ENCODE peak calls at places on chromosomes 12 and 14, in eight cellular contexts. I, Q, L, O, Z, P, H and C are unnamed samples.

GRCh38 chr14:75518625-75519024 is 3.6 kb upstream of the BATF start:
- DNase-seq in H (no peak), Q (peak), I (no peak), Z (no peak), P (peak), O (no peak), L (peak), C (no peak)

GRCh38 chr14:96069421-96069820 is 30.3 kb downstream of the C14orf132 start:
- DNase-seq in Z (no peak), Q (no peak), O (peak), L (no peak), H (no peak), P (no peak), I (no peak), C (no peak)

GRCh38 chr14:68547305-68548193 is 245.3 kb downstream of the ZFP36L1 start:
- DNase-seq in L (peak), Q (peak), I (no peak), H (peak), Z (no peak), P (peak), O (peak), C (peak)

GRCh38 chr12:553216-554000 is 93.7 kb downstream of the B4GALNT3 start:
- DNase-seq in L (no peak), I (no peak), O (peak), P (no peak), H (no peak), Q (no peak), Z (no peak), C (no peak)

GRCh38 chr12:62873116-62873825 is 61.7 kb downstream of the PPM1H start:
- DNase-seq in L (no peak), Q (no peak), Z (no peak), O (no peak), P (no peak), I (no peak), H (no peak), C (no peak)

GRCh38 chr12:70948236-70948975 is 27.9 kb upstream of the PTPRR start:
- DNase-seq in H (no peak), Q (no peak), P (no peak), O (no peak), L (no peak), I (no peak), Z (no peak), C (no peak)

GRCh38 chr12:58668831-58669230 is 251.5 kb downstream of the LRIG3 start:
- DNase-seq in Z (no peak), L (peak), P (no peak), Q (peak), H (no peak), I (no peak), O (no peak), C (peak)

GRCh38 chr12:3227076-3227975 is 150.1 kb downstream of the TSPAN9 start:
- DNase-seq in I (no peak), P (no peak), L (no peak), O (no peak), Z (no peak), Q (no peak), H (no peak), C (no peak)

GRCh38 chr12:123907021-123907420 is 65.6 kb downstream of the CCDC92 start:
- DNase-seq in H (no peak), Z (no peak), I (no peak), P (no peak), L (no peak), O (no peak), Q (no peak), C (no peak)

GRCh38 chr12:38905480-38906351 is at the start of gene CPNE8:
- DNase-seq in Z (no peak), I (peak), H (peak), P (peak), O (peak), Q (peak), L (peak), C (peak)

GRCh38 chr12:81450920-81451739 is 308.0 kb downstream of the PPFIA2 start:
- DNase-seq in H (peak), I (no peak), O (no peak), Z (peak), Q (peak), L (peak), P (peak), C (peak)

GRCh38 chr14:24252289-24253124 is 10.1 kb upstream of the TINF2 start:
- DNase-seq in I (no peak), O (peak), H (no peak), P (no peak), Q (no peak), Z (no peak), L (no peak), C (no peak)

GRCh38 chr12:89701606-89702206 is 6.9 kb downstream of the ATP2B1 start:
- DNase-seq in Z (no peak), L (no peak), P (no peak), H (no peak), I (no peak), Q (no peak), O (no peak), C (no peak)

GRCh38 chr14:22177870-22178269 is 411.2 kb downstream of the DAD1 start:
- DNase-seq in L (peak), P (peak), H (no peak), I (no peak), Q (no peak), O (no peak), Z (no peak), C (no peak)

GRCh38 chr12:45130881-45131281 is 80.0 kb upstream of the DBX2 start:
- DNase-seq in P (peak), Z (peak), I (no peak), Q (peak), O (no peak), L (peak), H (peak), C (peak)

GRCh38 chr14:58077621-58078020 is 74.4 kb downstream of the ARMH4 start:
- DNase-seq in Z (no peak), I (no peak), O (no peak), Q (peak), H (peak), P (peak), L (peak), C (peak)

GRCh38 chr12:29710104-29710503 is 73.6 kb downstream of the TMTC1 start:
- DNase-seq in P (peak), I (peak), L (no peak), H (no peak), Z (no peak), O (no peak), Q (no peak), C (no peak)

GRCh38 chr14:35385042-35385839 is 19.3 kb downstream of the NFKBIA start:
- DNase-seq in Z (peak), H (peak), Q (peak), P (peak), L (peak), O (peak), I (peak), C (peak)

GRCh38 chr14:63180017-63180416 is 24.2 kb upstream of the RHOJ start:
- DNase-seq in Z (no peak), P (peak), L (no peak), I (no peak), Q (no peak), O (no peak), H (no peak), C (no peak)

GRCh38 chr12:132474237-132474741 is 15.7 kb upstream of the FBRSL1 start:
- DNase-seq in P (no peak), L (no peak), Z (no peak), Q (no peak), I (no peak), H (no peak), O (no peak), C (no peak)

GRCh38 chr12:122022393-122023338 is 982 bp downstream of the BCL7A start:
- DNase-seq in O (peak), P (no peak), Q (peak), I (no peak), H (peak), Z (no peak), L (peak), C (peak)

GRCh38 chr12:38544357-38545066 is 227.9 kb downstream of the ALG10B start:
- DNase-seq in I (no peak), O (no peak), P (no peak), Q (no peak), H (no peak), Z (no peak), L (peak), C (no peak)

GRCh38 chr12:110501378-110501721 is 561 bp downstream of the VPS29 start:
- DNase-seq in P (peak), L (peak), H (peak), Q (peak), O (peak), I (no peak), Z (peak), C (peak)

GRCh38 chr14:100279133-100279532 is 27.1 kb downstream of the SLC25A29 start:
- DNase-seq in P (no peak), Q (no peak), O (no peak), I (no peak), Z (no peak), H (no peak), L (no peak), C (no peak)

GRCh38 chr12:113169697-113170096 is 15.6 kb downstream of the DDX54 start:
- DNase-seq in O (no peak), P (no peak), L (no peak), Q (no peak), Z (no peak), H (no peak), I (no peak), C (no peak)

GRCh38 chr14:90567191-90567590 is 170.4 kb downstream of the CALM1 start:
- DNase-seq in Q (no peak), O (no peak), P (no peak), H (no peak), I (peak), Z (no peak), L (no peak), C (no peak)